ENCODE peak calls at places on chromosomes 11 and 22, in ten cellular contexts. One of them, this sample, is unnamed.
A peak's percentile ranks its signal among the peaks of the same experiment; 100 is the strongest.

GRCh38 chr11:1222491-1223345 is at the start of gene MUC5B:
- DNase-seq in neuronal stem cell: no peak
- DNase-seq in H1: peak; percentile 43
- DNase-seq in PC-3: peak; percentile 62
- DNase-seq in OCI-LY7: no peak
- DNase-seq in neural progenitor cell: no peak
- DNase-seq in PC-9: peak; percentile 81
- DNase-seq in IMR-90: no peak
- DNase-seq in mesenchymal stem cell: no peak
- DNase-seq in fibroblast of lung: no peak
- DNase-seq in this sample: no peak

GRCh38 chr11:74330065-74330858 is 18.8 kb upstream of the P4HA3 start:
- DNase-seq in neuronal stem cell: no peak
- DNase-seq in H1: no peak
- DNase-seq in PC-3: peak; percentile 85
- DNase-seq in OCI-LY7: no peak
- DNase-seq in neural progenitor cell: no peak
- DNase-seq in PC-9: peak; percentile 47
- DNase-seq in IMR-90: peak; percentile 80
- DNase-seq in mesenchymal stem cell: peak; percentile 54
- DNase-seq in fibroblast of lung: peak; percentile 38
- DNase-seq in this sample: no peak

GRCh38 chr11:112885744-112886706 is 75.2 kb upstream of the NCAM1 start:
- DNase-seq in neuronal stem cell: no peak
- DNase-seq in H1: no peak
- DNase-seq in PC-3: no peak
- DNase-seq in OCI-LY7: no peak
- DNase-seq in neural progenitor cell: no peak
- DNase-seq in PC-9: no peak
- DNase-seq in IMR-90: no peak
- DNase-seq in mesenchymal stem cell: no peak
- DNase-seq in fibroblast of lung: no peak
- DNase-seq in this sample: no peak

GRCh38 chr11:3953327-3953726 is 97.9 kb downstream of the STIM1 start:
- DNase-seq in neuronal stem cell: no peak
- DNase-seq in H1: no peak
- DNase-seq in PC-3: peak; percentile 12
- DNase-seq in OCI-LY7: no peak
- DNase-seq in neural progenitor cell: no peak
- DNase-seq in PC-9: no peak
- DNase-seq in IMR-90: no peak
- DNase-seq in mesenchymal stem cell: no peak
- DNase-seq in fibroblast of lung: no peak
- DNase-seq in this sample: no peak

GRCh38 chr11:100550910-100551309 is 136.2 kb upstream of the ARHGAP42 start:
- DNase-seq in neuronal stem cell: no peak
- DNase-seq in H1: no peak
- DNase-seq in PC-3: no peak
- DNase-seq in OCI-LY7: no peak
- DNase-seq in neural progenitor cell: no peak
- DNase-seq in PC-9: no peak
- DNase-seq in IMR-90: no peak
- DNase-seq in mesenchymal stem cell: no peak
- DNase-seq in fibroblast of lung: no peak
- DNase-seq in this sample: no peak

GRCh38 chr11:26286472-26287066 is 45.4 kb upstream of the ANO3 start:
- DNase-seq in neuronal stem cell: peak; percentile 63
- DNase-seq in H1: no peak
- DNase-seq in PC-3: peak; percentile 20
- DNase-seq in OCI-LY7: peak; percentile 42
- DNase-seq in neural progenitor cell: peak; percentile 87
- DNase-seq in PC-9: no peak
- DNase-seq in IMR-90: peak; percentile 37
- DNase-seq in mesenchymal stem cell: peak; percentile 62
- DNase-seq in fibroblast of lung: peak; percentile 60
- DNase-seq in this sample: peak; percentile 67

GRCh38 chr11:1983601-1983961 is 14.1 kb downstream of the H19 start:
- DNase-seq in neuronal stem cell: no peak
- DNase-seq in H1: peak; percentile 33
- DNase-seq in PC-3: peak; percentile 0
- DNase-seq in OCI-LY7: no peak
- DNase-seq in neural progenitor cell: no peak
- DNase-seq in PC-9: peak; percentile 1
- DNase-seq in IMR-90: no peak
- DNase-seq in mesenchymal stem cell: no peak
- DNase-seq in fibroblast of lung: no peak
- DNase-seq in this sample: no peak

GRCh38 chr11:108629274-108629673 is 35.6 kb upstream of the DDX10 start:
- DNase-seq in neuronal stem cell: no peak
- DNase-seq in H1: no peak
- DNase-seq in PC-3: no peak
- DNase-seq in OCI-LY7: no peak
- DNase-seq in neural progenitor cell: no peak
- DNase-seq in PC-9: no peak
- DNase-seq in IMR-90: no peak
- DNase-seq in mesenchymal stem cell: no peak
- DNase-seq in fibroblast of lung: no peak
- DNase-seq in this sample: no peak

GRCh38 chr22:50475652-50476002 is 792 bp upstream of the SBF1 start:
- DNase-seq in neuronal stem cell: no peak
- DNase-seq in H1: no peak
- DNase-seq in PC-3: no peak
- DNase-seq in OCI-LY7: no peak
- DNase-seq in neural progenitor cell: no peak
- DNase-seq in PC-9: no peak
- DNase-seq in IMR-90: no peak
- DNase-seq in mesenchymal stem cell: no peak
- DNase-seq in fibroblast of lung: no peak
- DNase-seq in this sample: no peak
- H3K4me3 ChIP-seq in neuronal stem cell: peak overlapping the region; percentile 80
- H3K4me3 ChIP-seq in H1: peak overlapping the region; percentile 29
- H3K4me3 ChIP-seq in PC-3: peak overlapping the region; percentile 73
- H3K4me3 ChIP-seq in OCI-LY7: peak overlapping the region; percentile 96
- H3K4me3 ChIP-seq in neural progenitor cell: peak overlapping the region; percentile 91
- H3K4me3 ChIP-seq in PC-9: peak overlapping the region; percentile 65
- H3K4me3 ChIP-seq in IMR-90: no peak overlapping the region
- H3K4me3 ChIP-seq in mesenchymal stem cell: no peak overlapping the region
- H3K4me3 ChIP-seq in fibroblast of lung: peak overlapping the region; percentile 61
- H3K4me3 ChIP-seq in this sample: no peak overlapping the region

GRCh38 chr11:94809251-94809650 is 41.1 kb downstream of the AMOTL1 start:
- DNase-seq in neuronal stem cell: no peak
- DNase-seq in H1: no peak
- DNase-seq in PC-3: no peak
- DNase-seq in OCI-LY7: no peak
- DNase-seq in neural progenitor cell: no peak
- DNase-seq in PC-9: no peak
- DNase-seq in IMR-90: peak; percentile 63
- DNase-seq in mesenchymal stem cell: peak; percentile 89
- DNase-seq in fibroblast of lung: no peak
- DNase-seq in this sample: peak; percentile 76

GRCh38 chr11:94803491-94803890 is 35.3 kb downstream of the AMOTL1 start:
- DNase-seq in neuronal stem cell: no peak
- DNase-seq in H1: no peak
- DNase-seq in PC-3: no peak
- DNase-seq in OCI-LY7: no peak
- DNase-seq in neural progenitor cell: no peak
- DNase-seq in PC-9: no peak
- DNase-seq in IMR-90: peak; percentile 70
- DNase-seq in mesenchymal stem cell: no peak
- DNase-seq in fibroblast of lung: no peak
- DNase-seq in this sample: no peak

GRCh38 chr11:94805994-94806393 is 37.8 kb downstream of the AMOTL1 start:
- DNase-seq in neuronal stem cell: no peak
- DNase-seq in H1: no peak
- DNase-seq in PC-3: no peak
- DNase-seq in OCI-LY7: no peak
- DNase-seq in neural progenitor cell: no peak
- DNase-seq in PC-9: no peak
- DNase-seq in IMR-90: no peak
- DNase-seq in mesenchymal stem cell: no peak
- DNase-seq in fibroblast of lung: no peak
- DNase-seq in this sample: no peak

GRCh38 chr11:94804874-94805273 is 36.7 kb downstream of the AMOTL1 start:
- DNase-seq in neuronal stem cell: no peak
- DNase-seq in H1: no peak
- DNase-seq in PC-3: no peak
- DNase-seq in OCI-LY7: no peak
- DNase-seq in neural progenitor cell: no peak
- DNase-seq in PC-9: no peak
- DNase-seq in IMR-90: no peak
- DNase-seq in mesenchymal stem cell: no peak
- DNase-seq in fibroblast of lung: no peak
- DNase-seq in this sample: no peak

GRCh38 chr11:94806436-94806835 is 38.3 kb downstream of the AMOTL1 start:
- DNase-seq in neuronal stem cell: no peak
- DNase-seq in H1: no peak
- DNase-seq in PC-3: no peak
- DNase-seq in OCI-LY7: no peak
- DNase-seq in neural progenitor cell: no peak
- DNase-seq in PC-9: no peak
- DNase-seq in IMR-90: no peak
- DNase-seq in mesenchymal stem cell: no peak
- DNase-seq in fibroblast of lung: no peak
- DNase-seq in this sample: no peak
- H3K4me1 ChIP-seq in neuronal stem cell: no peaks in the 10 kb centered on the region
- H3K4me1 ChIP-seq in H1: no peaks in the 10 kb centered on the region
- H3K4me1 ChIP-seq in PC-3: no peaks in the 10 kb centered on the region
- H3K4me1 ChIP-seq in OCI-LY7: no peaks in the 10 kb centered on the region
- H3K4me1 ChIP-seq in neural progenitor cell: no peaks in the 10 kb centered on the region
- H3K4me1 ChIP-seq in PC-9: no peaks in the 10 kb centered on the region
- H3K4me1 ChIP-seq in IMR-90: peaks cover 33% of the 10 kb centered on the region
- H3K4me1 ChIP-seq in mesenchymal stem cell: peaks cover 15% of the 10 kb centered on the region
- H3K4me1 ChIP-seq in fibroblast of lung: peaks cover 31% of the 10 kb centered on the region
- H3K4me1 ChIP-seq in this sample: no peaks in the 10 kb centered on the region

GRCh38 chr22:45073064-45073463 is 63.3 kb upstream of the PHF21B start:
- DNase-seq in neuronal stem cell: no peak
- DNase-seq in H1: no peak
- DNase-seq in PC-3: no peak
- DNase-seq in OCI-LY7: no peak
- DNase-seq in neural progenitor cell: no peak
- DNase-seq in PC-9: no peak
- DNase-seq in IMR-90: no peak
- DNase-seq in mesenchymal stem cell: no peak
- DNase-seq in fibroblast of lung: no peak
- DNase-seq in this sample: no peak

GRCh38 chr22:45082795-45083194 is 73.0 kb upstream of the PHF21B start:
- DNase-seq in neuronal stem cell: no peak
- DNase-seq in H1: peak; percentile 81
- DNase-seq in PC-3: peak; percentile 10
- DNase-seq in OCI-LY7: no peak
- DNase-seq in neural progenitor cell: peak; percentile 52
- DNase-seq in PC-9: no peak
- DNase-seq in IMR-90: no peak
- DNase-seq in mesenchymal stem cell: no peak
- DNase-seq in fibroblast of lung: no peak
- DNase-seq in this sample: peak; percentile 50

GRCh38 chr22:45072322-45072903 is 62.6 kb upstream of the PHF21B start:
- DNase-seq in neuronal stem cell: no peak
- DNase-seq in H1: peak; percentile 84
- DNase-seq in PC-3: peak; percentile 89
- DNase-seq in OCI-LY7: no peak
- DNase-seq in neural progenitor cell: peak; percentile 58
- DNase-seq in PC-9: peak; percentile 79
- DNase-seq in IMR-90: peak; percentile 81
- DNase-seq in mesenchymal stem cell: peak; percentile 57
- DNase-seq in fibroblast of lung: peak; percentile 48
- DNase-seq in this sample: peak; percentile 91

GRCh38 chr22:45077286-45077685 is 67.5 kb upstream of the PHF21B start:
- DNase-seq in neuronal stem cell: no peak
- DNase-seq in H1: no peak
- DNase-seq in PC-3: no peak
- DNase-seq in OCI-LY7: no peak
- DNase-seq in neural progenitor cell: peak; percentile 51
- DNase-seq in PC-9: no peak
- DNase-seq in IMR-90: no peak
- DNase-seq in mesenchymal stem cell: no peak
- DNase-seq in fibroblast of lung: no peak
- DNase-seq in this sample: no peak

GRCh38 chr22:45077826-45078334 is 68.1 kb upstream of the PHF21B start:
- DNase-seq in neuronal stem cell: no peak
- DNase-seq in H1: no peak
- DNase-seq in PC-3: no peak
- DNase-seq in OCI-LY7: no peak
- DNase-seq in neural progenitor cell: no peak
- DNase-seq in PC-9: no peak
- DNase-seq in IMR-90: no peak
- DNase-seq in mesenchymal stem cell: no peak
- DNase-seq in fibroblast of lung: no peak
- DNase-seq in this sample: no peak
- H3K4me2 ChIP-seq in neuronal stem cell: no peak overlapping the region
- H3K4me2 ChIP-seq in H1: no peak overlapping the region
- H3K4me2 ChIP-seq in PC-3: no peak overlapping the region
- H3K4me2 ChIP-seq in OCI-LY7: no peak overlapping the region
- H3K4me2 ChIP-seq in neural progenitor cell: no peak overlapping the region
- H3K4me2 ChIP-seq in PC-9: no peak overlapping the region
- H3K4me2 ChIP-seq in IMR-90: no peak overlapping the region
- H3K4me2 ChIP-seq in mesenchymal stem cell: no peak overlapping the region
- H3K4me2 ChIP-seq in fibroblast of lung: no peak overlapping the region
- H3K4me2 ChIP-seq in this sample: no peak overlapping the region

GRCh38 chr11:96197801-96198465 is 145.1 kb downstream of the MAML2 start:
- DNase-seq in neuronal stem cell: no peak
- DNase-seq in H1: no peak
- DNase-seq in PC-3: no peak
- DNase-seq in OCI-LY7: peak; percentile 47
- DNase-seq in neural progenitor cell: no peak
- DNase-seq in PC-9: no peak
- DNase-seq in IMR-90: no peak
- DNase-seq in mesenchymal stem cell: no peak
- DNase-seq in fibroblast of lung: no peak
- DNase-seq in this sample: no peak

GRCh38 chr11:96197221-96197620 is 145.8 kb downstream of the MAML2 start:
- DNase-seq in neuronal stem cell: no peak
- DNase-seq in H1: no peak
- DNase-seq in PC-3: no peak
- DNase-seq in OCI-LY7: no peak
- DNase-seq in neural progenitor cell: no peak
- DNase-seq in PC-9: no peak
- DNase-seq in IMR-90: no peak
- DNase-seq in mesenchymal stem cell: no peak
- DNase-seq in fibroblast of lung: peak; percentile 30
- DNase-seq in this sample: peak; percentile 44

GRCh38 chr11:96196074-96196787 is 146.8 kb downstream of the MAML2 start:
- DNase-seq in neuronal stem cell: no peak
- DNase-seq in H1: no peak
- DNase-seq in PC-3: no peak
- DNase-seq in OCI-LY7: no peak
- DNase-seq in neural progenitor cell: no peak
- DNase-seq in PC-9: no peak
- DNase-seq in IMR-90: no peak
- DNase-seq in mesenchymal stem cell: no peak
- DNase-seq in fibroblast of lung: no peak
- DNase-seq in this sample: no peak

GRCh38 chr11:96191752-96192151 is 151.2 kb downstream of the MAML2 start:
- DNase-seq in neuronal stem cell: no peak
- DNase-seq in H1: no peak
- DNase-seq in PC-3: no peak
- DNase-seq in OCI-LY7: no peak
- DNase-seq in neural progenitor cell: no peak
- DNase-seq in PC-9: no peak
- DNase-seq in IMR-90: peak; percentile 24
- DNase-seq in mesenchymal stem cell: no peak
- DNase-seq in fibroblast of lung: no peak
- DNase-seq in this sample: no peak

DNA sequence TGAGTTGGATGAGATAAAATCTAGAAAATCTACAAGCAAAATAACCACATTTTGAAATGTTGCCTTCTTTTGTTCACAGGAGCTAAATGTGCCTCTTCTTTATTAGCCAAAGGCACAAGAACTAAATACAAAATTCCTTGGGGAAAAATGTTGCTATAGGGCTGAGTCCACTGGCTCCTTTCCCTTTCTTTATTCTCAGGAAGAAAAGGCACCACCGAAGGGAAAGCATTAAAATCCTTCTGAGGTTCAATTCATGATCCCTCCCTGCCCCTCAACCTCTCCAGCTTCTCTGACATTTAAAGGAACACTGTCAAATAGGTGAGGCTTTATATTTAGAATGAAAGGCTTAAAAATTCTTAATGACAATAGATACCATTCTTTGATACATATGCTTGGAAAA is 148.4 kb downstream of the MAML2 start:
- DNase-seq in neuronal stem cell: no peak
- DNase-seq in H1: no peak
- DNase-seq in PC-3: no peak
- DNase-seq in OCI-LY7: no peak
- DNase-seq in neural progenitor cell: no peak
- DNase-seq in PC-9: no peak
- DNase-seq in IMR-90: no peak
- DNase-seq in mesenchymal stem cell: no peak
- DNase-seq in fibroblast of lung: no peak
- DNase-seq in this sample: no peak
- H3K4me3 ChIP-seq in neuronal stem cell: no peak overlapping the region
- H3K4me3 ChIP-seq in H1: no peak overlapping the region
- H3K4me3 ChIP-seq in PC-3: no peak overlapping the region
- H3K4me3 ChIP-seq in OCI-LY7: no peak overlapping the region
- H3K4me3 ChIP-seq in neural progenitor cell: no peak overlapping the region
- H3K4me3 ChIP-seq in PC-9: no peak overlapping the region
- H3K4me3 ChIP-seq in IMR-90: no peak overlapping the region
- H3K4me3 ChIP-seq in mesenchymal stem cell: no peak overlapping the region
- H3K4me3 ChIP-seq in fibroblast of lung: no peak overlapping the region
- H3K4me3 ChIP-seq in this sample: no peak overlapping the region